ENCODE peak calls at places on chromosomes 11 and 22, in six cellular contexts. H, C, U, M, G and F are unnamed samples.

GRCh38 chr11:7965386-7965785 is at the start of gene NLRP10:
- DNase-seq in H (no peak), C (peak), U (peak), M (no peak), G (no peak), F (no peak)

GRCh38 chr22:38481162-38481870 is 13.4 kb downstream of the KDELR3 start:
- DNase-seq in H (no peak), C (no peak), U (no peak), M (no peak), G (no peak), F (no peak)

GRCh38 chr22:19419464-19420178 is 11.9 kb downstream of the HIRA start:
- DNase-seq in H (no peak), C (no peak), U (no peak), M (no peak), G (peak), F (no peak)

GRCh38 chr22:49941507-49942316 is 18.9 kb upstream of the PIM3 start:
- DNase-seq in H (no peak), C (no peak), U (no peak), M (no peak), G (no peak), F (no peak)

GRCh38 chr11:62108017-62108750 is 15.6 kb upstream of the INCENP start:
- DNase-seq in H (no peak), C (peak), U (peak), M (peak), G (peak), F (peak)

GRCh38 chr11:13289081-13289480 is 11.5 kb downstream of the BMAL1 start:
- DNase-seq in H (no peak), C (peak), U (peak), M (no peak), G (peak), F (no peak)

GRCh38 chr11:83025267-83025704 is 46.4 kb downstream of the RAB30 start:
- DNase-seq in H (no peak), C (no peak), U (no peak), M (no peak), G (no peak), F (peak)

GRCh38 chr11:128437137-128437536 is 150.2 kb downstream of the ETS1 start:
- DNase-seq in H (no peak), C (peak), U (peak), M (no peak), G (peak), F (no peak)

GRCh38 chr11:96869207-96869606 is 479.4 kb downstream of the JRKL start:
- DNase-seq in H (no peak), C (no peak), U (peak), M (no peak), G (peak), F (no peak)

GRCh38 chr22:21857501-21857914 is 9.9 kb downstream of the MAPK1 start:
- DNase-seq in H (no peak), C (no peak), U (no peak), M (no peak), G (no peak), F (no peak)

GRCh38 chr11:6911946-6912345 is 8.9 kb upstream of the OR2D3 start:
- DNase-seq in H (no peak), C (peak), U (peak), M (peak), G (peak), F (no peak)

GRCh38 chr11:72776844-72777754 is 16.7 kb downstream of the STARD10 start:
- DNase-seq in H (no peak), C (no peak), U (no peak), M (peak), G (no peak), F (no peak)

GRCh38 chr22:19903031-19903430 is 38.5 kb upstream of the COMT start:
- DNase-seq in H (no peak), C (no peak), U (no peak), M (no peak), G (no peak), F (no peak)

GRCh38 chr22:23790819-23791736 is 4.3 kb downstream of the SMARCB1 start:
- DNase-seq in H (no peak), C (no peak), U (peak), M (no peak), G (peak), F (no peak)

GRCh38 chr11:84800755-84801346 is 826.3 kb downstream of the DLG2 start:
- DNase-seq in H (no peak), C (peak), U (peak), M (no peak), G (peak), F (peak)
- TF ChIP-seq CTCF in H (no peak), C (peak), U (peak), M (no peak), G (no peak), F (peak)

DNA sequence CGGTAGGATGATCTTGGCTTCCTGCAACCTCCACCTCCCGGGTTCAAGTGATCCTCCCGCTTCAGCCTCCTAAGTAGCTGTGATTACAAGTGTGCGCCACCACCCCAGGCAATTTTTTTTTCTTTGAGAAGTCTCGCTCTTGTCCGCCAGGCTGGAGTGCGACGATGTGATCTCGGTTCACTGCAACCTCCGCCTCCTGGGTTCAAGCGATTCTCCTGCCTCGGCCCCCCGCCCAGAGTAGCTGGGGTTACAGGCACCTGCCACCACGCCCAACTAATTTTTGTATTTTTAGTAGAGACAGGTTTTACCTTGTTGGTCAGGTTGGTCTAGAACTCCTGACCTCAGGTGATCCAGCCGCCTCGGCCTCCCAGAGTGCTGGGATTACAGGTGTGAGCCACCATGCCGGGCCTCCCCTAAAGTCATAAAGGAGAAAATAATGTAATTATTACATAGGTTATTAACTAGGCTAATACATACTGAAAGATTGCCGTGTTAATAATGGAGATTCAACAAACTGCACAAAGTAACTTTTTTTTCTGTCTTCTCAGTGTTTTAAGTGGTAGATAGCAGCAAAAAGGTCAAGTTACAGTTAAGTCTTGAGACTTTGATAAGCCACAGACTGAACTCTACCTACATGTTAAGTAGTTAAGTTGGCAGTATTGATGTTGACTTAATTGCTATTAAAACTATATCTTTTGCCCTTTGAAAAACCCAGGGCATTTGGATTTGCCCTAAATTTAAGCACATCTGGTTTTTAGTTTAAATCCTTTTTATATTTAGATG is 3.9 kb downstream of the CAPRIN1 start:
- DNase-seq in H (no peak), C (no peak), U (no peak), M (no peak), G (no peak), F (no peak)
- H3K4me3 ChIP-seq in H (no peak), C (no peak), U (no peak), M (no peak), G (peak), F (no peak)

GRCh38 chr22:42396621-42397331 is 35.4 kb downstream of the NFAM1 start:
- DNase-seq in H (no peak), C (no peak), U (no peak), M (no peak), G (no peak), F (no peak)
- TF ChIP-seq CTCF in H (no peak), C (no peak), U (no peak), M (no peak), G (no peak), F (no peak)

GRCh38 chr11:46220313-46220712 is 57.1 kb upstream of the CREB3L1 start:
- DNase-seq in H (no peak), C (no peak), U (no peak), M (no peak), G (no peak), F (no peak)

GRCh38 chr11:46216040-46216764 is 61.3 kb upstream of the CREB3L1 start:
- DNase-seq in H (no peak), C (no peak), U (peak), M (no peak), G (peak), F (no peak)

GRCh38 chr11:46215208-46215931 is 62.1 kb upstream of the CREB3L1 start:
- DNase-seq in H (no peak), C (no peak), U (no peak), M (no peak), G (no peak), F (no peak)

GRCh38 chr11:46212720-46213119 is 64.7 kb upstream of the CREB3L1 start:
- DNase-seq in H (no peak), C (no peak), U (no peak), M (no peak), G (no peak), F (no peak)

GRCh38 chr11:46216765-46217089 is 60.7 kb upstream of the CREB3L1 start:
- DNase-seq in H (no peak), C (no peak), U (no peak), M (no peak), G (no peak), F (no peak)
- H3K4me3 ChIP-seq in H (no peak), C (no peak), U (no peak), M (no peak), G (no peak), F (no peak)

GRCh38 chr11:77191823-77192495 is 63.9 kb downstream of the MYO7A start:
- DNase-seq in H (peak), C (peak), U (peak), M (peak), G (peak), F (peak)
- TF ChIP-seq CTCF in H (peak), C (peak), U (peak), M (peak), G (peak), F (peak)

GRCh38 chr11:92322225-92322624 is 97.6 kb downstream of the FAT3 start:
- DNase-seq in H (no peak), C (peak), U (no peak), M (no peak), G (no peak), F (no peak)
- H3K4me3 ChIP-seq in H (no peak), C (no peak), U (no peak), M (no peak), G (no peak), F (no peak)

GRCh38 chr11:9310485-9310884 is 3.9 kb downstream of the TMEM41B start:
- DNase-seq in H (no peak), C (no peak), U (no peak), M (no peak), G (no peak), F (no peak)

GRCh38 chr11:9316334-9316733 is 1.9 kb upstream of the TMEM41B start:
- DNase-seq in H (no peak), C (no peak), U (no peak), M (no peak), G (no peak), F (no peak)

GRCh38 chr11:9315078-9315688 is 790 bp upstream of the TMEM41B start:
- DNase-seq in H (no peak), C (no peak), U (no peak), M (peak), G (no peak), F (no peak)

GRCh38 chr11:9313648-9314290 is 624 bp downstream of the TMEM41B start:
- DNase-seq in H (no peak), C (no peak), U (peak), M (no peak), G (peak), F (peak)

DNA sequence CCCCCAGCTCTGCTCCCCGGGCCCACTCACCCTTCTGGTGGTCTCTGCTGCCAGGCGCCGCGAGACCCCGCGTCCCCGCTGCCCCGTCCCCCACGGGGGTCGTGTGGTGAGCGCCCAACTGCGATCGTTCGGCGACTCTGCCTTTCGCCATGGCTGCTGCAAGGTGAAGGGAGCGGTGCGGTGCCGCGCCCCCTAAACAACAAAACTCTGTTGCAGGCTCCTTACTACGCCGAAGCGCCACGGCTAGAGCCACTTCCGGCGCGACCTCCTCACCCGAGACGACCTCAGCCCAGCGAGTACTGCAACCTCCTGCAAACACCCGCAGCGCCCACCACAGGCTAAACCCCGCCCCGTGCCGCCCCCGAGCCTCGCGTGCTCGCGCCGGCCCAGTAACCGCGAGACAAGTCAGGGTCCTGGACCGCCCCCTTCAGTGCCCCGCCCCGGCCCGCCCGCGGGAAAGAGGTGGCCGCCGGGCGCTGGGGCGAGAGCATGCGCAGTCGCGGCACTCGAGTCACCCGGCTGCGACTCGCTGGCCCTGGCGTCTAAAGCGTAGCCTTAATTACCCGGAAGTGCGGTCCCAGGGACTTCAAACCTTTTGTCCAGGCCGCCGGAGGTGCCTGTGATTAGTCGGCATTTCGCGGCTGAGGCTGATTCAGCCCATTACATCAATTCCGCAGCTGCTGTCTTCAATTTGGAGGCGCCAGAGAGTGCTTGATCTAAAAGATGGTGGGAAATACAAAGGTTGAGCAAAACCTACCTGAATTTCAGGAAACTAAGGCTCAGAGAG is at the start of gene TMEM41B:
- DNase-seq in H (peak), C (peak), U (peak), M (peak), G (peak), F (peak)
- TF ChIP-seq CTCF in H (no peak), C (peak), U (peak), M (no peak), G (no peak), F (peak)

GRCh38 chr22:31947296-31947695 is 3.0 kb downstream of the YWHAH start:
- DNase-seq in H (no peak), C (no peak), U (no peak), M (no peak), G (peak), F (no peak)
- H3K4me3 ChIP-seq in H (no peak), C (no peak), U (peak), M (no peak), G (no peak), F (no peak)

GRCh38 chr22:43537019-43537585 is 125.3 kb downstream of the MPPED1 start:
- DNase-seq in H (no peak), C (no peak), U (no peak), M (no peak), G (no peak), F (no peak)
- TF ChIP-seq CTCF in H (no peak), C (no peak), U (no peak), M (no peak), G (no peak), F (peak)

GRCh38 chr22:48902001-48902869 is 925.4 kb downstream of the BRD1 start:
- DNase-seq in H (no peak), C (no peak), U (no peak), M (no peak), G (no peak), F (no peak)

GRCh38 chr22:48901324-48901723 is 926.3 kb downstream of the BRD1 start:
- DNase-seq in H (no peak), C (no peak), U (no peak), M (no peak), G (no peak), F (no peak)

GRCh38 chr22:48900626-48901025 is 927.0 kb downstream of the BRD1 start:
- DNase-seq in H (no peak), C (no peak), U (no peak), M (no peak), G (no peak), F (no peak)

GRCh38 chr22:48905206-48905975 is 922.3 kb downstream of the BRD1 start:
- DNase-seq in H (no peak), C (no peak), U (no peak), M (no peak), G (no peak), F (no peak)

GRCh38 chr22:48902983-48903650 is 924.6 kb downstream of the BRD1 start:
- DNase-seq in H (no peak), C (no peak), U (no peak), M (no peak), G (no peak), F (no peak)
- H3K4me3 ChIP-seq in H (no peak), C (no peak), U (no peak), M (no peak), G (no peak), F (no peak)